ENCODE peak calls at places on chromosomes 1 and 21, in nine cellular contexts. One of them, this sample, is unnamed.

GRCh38 chr1:173429517-173430477 is 47.3 kb upstream of the PRDX6 start:
- DNase-seq in thoracic aorta: peak; percentile 68
- DNase-seq in sigmoid colon: peak; percentile 96
- DNase-seq in mammary epithelial cell: peak; percentile 64
- DNase-seq in A549: peak; percentile 46
- DNase-seq in stomach: peak; percentile 75
- DNase-seq in naive thymus-derived CD4-positive, alpha-beta T cell: peak; percentile 43
- DNase-seq in tibial artery: peak; percentile 88
- DNase-seq in neuronal stem cell: peak; percentile 66
- DNase-seq in this sample: peak; percentile 46

GRCh38 chr1:216822480-216822879 is 99.3 kb upstream of the ESRRG start:
- DNase-seq in stomach: no peak
- DNase-seq in neuronal stem cell: no peak
- DNase-seq in naive thymus-derived CD4-positive, alpha-beta T cell: no peak
- DNase-seq in A549: no peak
- DNase-seq in mammary epithelial cell: no peak
- DNase-seq in tibial artery: no peak
- DNase-seq in thoracic aorta: no peak
- DNase-seq in sigmoid colon: no peak
- DNase-seq in this sample: no peak

GRCh38 chr1:201377611-201378092 is at the start of gene TNNT2:
- DNase-seq in tibial artery: no peak
- DNase-seq in mammary epithelial cell: no peak
- DNase-seq in naive thymus-derived CD4-positive, alpha-beta T cell: no peak
- DNase-seq in neuronal stem cell: no peak
- DNase-seq in A549: no peak
- DNase-seq in stomach: no peak
- DNase-seq in sigmoid colon: no peak
- DNase-seq in thoracic aorta: no peak
- DNase-seq in this sample: no peak

GRCh38 chr1:243939167-243939848 is 89.3 kb upstream of the AKT3 start:
- DNase-seq in tibial artery: no peak
- DNase-seq in thoracic aorta: no peak
- DNase-seq in mammary epithelial cell: peak; percentile 21
- DNase-seq in stomach: no peak
- DNase-seq in neuronal stem cell: no peak
- DNase-seq in naive thymus-derived CD4-positive, alpha-beta T cell: no peak
- DNase-seq in A549: no peak
- DNase-seq in sigmoid colon: no peak
- DNase-seq in this sample: no peak

GRCh38 chr1:71046891-71047634 is 553 bp downstream of the PTGER3 start:
- DNase-seq in naive thymus-derived CD4-positive, alpha-beta T cell: peak; percentile 7
- DNase-seq in mammary epithelial cell: peak; percentile 20
- DNase-seq in stomach: peak; percentile 37
- DNase-seq in tibial artery: no peak
- DNase-seq in A549: no peak
- DNase-seq in thoracic aorta: no peak
- DNase-seq in neuronal stem cell: no peak
- DNase-seq in sigmoid colon: peak; percentile 67
- DNase-seq in this sample: no peak

GRCh38 chr1:1272341-1273151 is 1.1 kb downstream of the UBE2J2 start:
- DNase-seq in sigmoid colon: no peak
- DNase-seq in naive thymus-derived CD4-positive, alpha-beta T cell: no peak
- DNase-seq in neuronal stem cell: no peak
- DNase-seq in mammary epithelial cell: peak; percentile 61
- DNase-seq in A549: no peak
- DNase-seq in stomach: peak; percentile 78
- DNase-seq in thoracic aorta: no peak
- DNase-seq in tibial artery: no peak
- DNase-seq in this sample: no peak

GRCh38 chr1:176745945-176746344 is 283.0 kb downstream of the PAPPA2 start:
- DNase-seq in neuronal stem cell: no peak
- DNase-seq in thoracic aorta: no peak
- DNase-seq in naive thymus-derived CD4-positive, alpha-beta T cell: no peak
- DNase-seq in stomach: no peak
- DNase-seq in tibial artery: no peak
- DNase-seq in sigmoid colon: no peak
- DNase-seq in A549: no peak
- DNase-seq in mammary epithelial cell: peak; percentile 12
- DNase-seq in this sample: no peak

GRCh38 chr1:2258996-2259395 is 30.9 kb downstream of the SKI start:
- DNase-seq in thoracic aorta: no peak
- DNase-seq in stomach: no peak
- DNase-seq in sigmoid colon: no peak
- DNase-seq in neuronal stem cell: no peak
- DNase-seq in A549: no peak
- DNase-seq in tibial artery: no peak
- DNase-seq in mammary epithelial cell: no peak
- DNase-seq in naive thymus-derived CD4-positive, alpha-beta T cell: peak; percentile 71
- DNase-seq in this sample: peak; percentile 74

GRCh38 chr1:238951809-238952208 is 434.6 kb upstream of the CHRM3 start:
- DNase-seq in mammary epithelial cell: peak; percentile 52
- DNase-seq in sigmoid colon: no peak
- DNase-seq in thoracic aorta: no peak
- DNase-seq in A549: no peak
- DNase-seq in tibial artery: no peak
- DNase-seq in naive thymus-derived CD4-positive, alpha-beta T cell: no peak
- DNase-seq in stomach: peak; percentile 29
- DNase-seq in neuronal stem cell: no peak
- DNase-seq in this sample: no peak

GRCh38 chr1:75502776-75503175 is 108.1 kb downstream of the SLC44A5 start:
- DNase-seq in sigmoid colon: no peak
- DNase-seq in thoracic aorta: no peak
- DNase-seq in A549: no peak
- DNase-seq in neuronal stem cell: no peak
- DNase-seq in naive thymus-derived CD4-positive, alpha-beta T cell: no peak
- DNase-seq in stomach: no peak
- DNase-seq in tibial artery: no peak
- DNase-seq in mammary epithelial cell: peak; percentile 18
- DNase-seq in this sample: no peak

GRCh38 chr1:183070923-183071618 is 47.9 kb downstream of the LAMC1 start:
- DNase-seq in thoracic aorta: no peak
- DNase-seq in neuronal stem cell: no peak
- DNase-seq in naive thymus-derived CD4-positive, alpha-beta T cell: no peak
- DNase-seq in mammary epithelial cell: peak; percentile 82
- DNase-seq in stomach: no peak
- DNase-seq in A549: no peak
- DNase-seq in sigmoid colon: no peak
- DNase-seq in tibial artery: no peak
- DNase-seq in this sample: no peak

GRCh38 chr21:43192501-43193081 is 23.8 kb downstream of the CRYAA start:
- DNase-seq in A549: no peak
- DNase-seq in sigmoid colon: peak; percentile 39
- DNase-seq in neuronal stem cell: no peak
- DNase-seq in stomach: no peak
- DNase-seq in tibial artery: no peak
- DNase-seq in naive thymus-derived CD4-positive, alpha-beta T cell: no peak
- DNase-seq in mammary epithelial cell: no peak
- DNase-seq in thoracic aorta: no peak
- DNase-seq in this sample: no peak

GRCh38 chr21:16424331-16424749 is 694.6 kb downstream of the USP25 start:
- DNase-seq in naive thymus-derived CD4-positive, alpha-beta T cell: no peak
- DNase-seq in neuronal stem cell: no peak
- DNase-seq in thoracic aorta: no peak
- DNase-seq in A549: no peak
- DNase-seq in tibial artery: no peak
- DNase-seq in stomach: no peak
- DNase-seq in mammary epithelial cell: peak; percentile 52
- DNase-seq in sigmoid colon: no peak
- DNase-seq in this sample: no peak
- H3K27ac ChIP-seq in naive thymus-derived CD4-positive, alpha-beta T cell: no peak overlapping the region
- H3K27ac ChIP-seq in neuronal stem cell: no peak overlapping the region
- H3K27ac ChIP-seq in thoracic aorta: peak overlapping the region; percentile 26
- H3K27ac ChIP-seq in A549: no peak overlapping the region
- H3K27ac ChIP-seq in tibial artery: peak overlapping the region; percentile 51
- H3K27ac ChIP-seq in stomach: no peak overlapping the region
- H3K27ac ChIP-seq in mammary epithelial cell: peak overlapping the region; percentile 39
- H3K27ac ChIP-seq in sigmoid colon: peak overlapping the region; percentile 58
- H3K27ac ChIP-seq in this sample: no peak overlapping the region

DNA sequence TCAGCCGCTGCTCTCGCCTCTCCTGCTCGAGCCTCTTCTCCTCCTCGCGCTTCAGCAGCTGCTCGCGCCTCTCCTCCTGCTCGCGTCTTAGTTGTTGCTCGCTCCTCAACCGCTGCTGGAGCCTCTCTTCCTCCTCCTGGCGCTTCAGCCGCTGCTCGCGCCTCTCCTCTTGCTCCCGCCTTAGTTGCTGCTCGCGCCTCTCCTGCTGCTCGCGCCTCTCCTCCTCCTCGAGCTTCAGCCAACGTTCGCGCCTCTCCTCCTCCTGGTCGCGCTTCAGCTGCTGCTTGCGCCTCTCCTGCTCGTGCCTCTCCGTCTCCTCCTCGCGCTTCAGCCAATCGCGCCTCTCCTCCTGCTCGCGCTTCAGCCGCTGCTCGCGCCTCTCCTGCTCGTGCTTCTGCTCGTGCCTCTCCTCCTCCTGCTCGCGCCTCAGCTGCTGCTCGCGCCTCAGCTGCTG is 3.7 kb downstream of the TCHH start:
- DNase-seq in stomach: no peak
- DNase-seq in A549: no peak
- DNase-seq in tibial artery: no peak
- DNase-seq in sigmoid colon: no peak
- DNase-seq in naive thymus-derived CD4-positive, alpha-beta T cell: no peak
- DNase-seq in thoracic aorta: no peak
- DNase-seq in mammary epithelial cell: peak; percentile 67
- DNase-seq in neuronal stem cell: peak; percentile 23
- DNase-seq in this sample: no peak
- H3K4me3 ChIP-seq in stomach: peak overlapping the region; percentile 64
- H3K4me3 ChIP-seq in A549: peak overlapping the region; percentile 49
- H3K4me3 ChIP-seq in tibial artery: peak overlapping the region; percentile 46
- H3K4me3 ChIP-seq in sigmoid colon: peak overlapping the region; percentile 41
- H3K4me3 ChIP-seq in naive thymus-derived CD4-positive, alpha-beta T cell: peak overlapping the region; percentile 63
- H3K4me3 ChIP-seq in thoracic aorta: peak overlapping the region; percentile 77
- H3K4me3 ChIP-seq in mammary epithelial cell: peak overlapping the region; percentile 55
- H3K4me3 ChIP-seq in neuronal stem cell: peak overlapping the region; percentile 9
- H3K4me3 ChIP-seq in this sample: peak overlapping the region; percentile 61

DNA sequence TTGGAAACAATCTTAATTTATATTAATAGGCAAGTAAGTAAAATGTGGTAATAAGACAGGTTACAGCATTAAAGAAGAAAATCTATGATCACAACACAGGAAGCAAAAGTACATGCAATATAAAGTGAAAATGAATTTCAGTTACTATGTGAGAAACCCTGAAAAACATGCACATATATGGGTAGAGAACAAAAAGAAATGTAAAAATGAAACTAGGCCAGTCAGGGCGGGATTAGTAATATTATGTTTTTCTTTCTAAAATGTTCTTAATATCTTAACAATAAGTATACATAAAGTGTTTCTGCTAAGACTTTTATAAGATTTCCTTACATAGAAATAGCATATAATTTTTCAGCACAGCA is 15.6 kb downstream of the DUSP10 start:
- DNase-seq in A549: no peak
- DNase-seq in neuronal stem cell: no peak
- DNase-seq in stomach: no peak
- DNase-seq in thoracic aorta: no peak
- DNase-seq in sigmoid colon: no peak
- DNase-seq in naive thymus-derived CD4-positive, alpha-beta T cell: no peak
- DNase-seq in tibial artery: no peak
- DNase-seq in mammary epithelial cell: no peak
- DNase-seq in this sample: no peak
- H3K4me1 ChIP-seq in A549: peaks cover 17% of the 10 kb centered on the region
- H3K4me1 ChIP-seq in neuronal stem cell: no peaks in the 10 kb centered on the region
- H3K4me1 ChIP-seq in stomach: peaks cover 47% of the 10 kb centered on the region
- H3K4me1 ChIP-seq in thoracic aorta: peaks cover 32% of the 10 kb centered on the region
- H3K4me1 ChIP-seq in sigmoid colon: peaks cover 91% of the 10 kb centered on the region
- H3K4me1 ChIP-seq in naive thymus-derived CD4-positive, alpha-beta T cell: peaks cover 29% of the 10 kb centered on the region
- H3K4me1 ChIP-seq in tibial artery: peaks cover 77% of the 10 kb centered on the region
- H3K4me1 ChIP-seq in mammary epithelial cell: peaks cover 63% of the 10 kb centered on the region
- H3K4me1 ChIP-seq in this sample: peaks cover 33% of the 10 kb centered on the region

GRCh38 chr1:97304366-97304765 is 582.8 kb downstream of the PTBP2 start:
- DNase-seq in tibial artery: no peak
- DNase-seq in thoracic aorta: no peak
- DNase-seq in A549: no peak
- DNase-seq in neuronal stem cell: no peak
- DNase-seq in sigmoid colon: no peak
- DNase-seq in stomach: no peak
- DNase-seq in mammary epithelial cell: no peak
- DNase-seq in naive thymus-derived CD4-positive, alpha-beta T cell: no peak
- DNase-seq in this sample: no peak
- H3K27ac ChIP-seq in tibial artery: no peak overlapping the region
- H3K27ac ChIP-seq in thoracic aorta: no peak overlapping the region
- H3K27ac ChIP-seq in A549: no peak overlapping the region
- H3K27ac ChIP-seq in neuronal stem cell: no peak overlapping the region
- H3K27ac ChIP-seq in sigmoid colon: peak overlapping the region; percentile 32
- H3K27ac ChIP-seq in stomach: no peak overlapping the region
- H3K27ac ChIP-seq in mammary epithelial cell: no peak overlapping the region
- H3K27ac ChIP-seq in naive thymus-derived CD4-positive, alpha-beta T cell: no peak overlapping the region
- H3K27ac ChIP-seq in this sample: no peak overlapping the region

This sample was measured in CD8-positive, alpha-beta T cell.